ENCODE peak calls at places on chromosome 6, in seven cellular contexts. One of them, this sample, is unnamed.

GRCh38 chr6:14728396-14729024 is 517.4 kb upstream of the JARID2 start:
- DNase-seq in aorta: peak
- DNase-seq in pancreas: no peak
- DNase-seq in neural progenitor cell: no peak
- DNase-seq in HCT116: no peak
- DNase-seq in cardiac muscle cell: no peak
- DNase-seq in psoas muscle: no peak
- DNase-seq in this sample: no peak

GRCh38 chr6:109296305-109296915 is 85.9 kb downstream of the CD164 start:
- DNase-seq in aorta: no peak
- DNase-seq in pancreas: no peak
- DNase-seq in neural progenitor cell: no peak
- DNase-seq in HCT116: no peak
- DNase-seq in cardiac muscle cell: no peak
- DNase-seq in psoas muscle: no peak
- DNase-seq in this sample: no peak

GRCh38 chr6:80523531-80523970 is 417.1 kb downstream of the BCKDHB start:
- DNase-seq in aorta: peak
- DNase-seq in pancreas: no peak
- DNase-seq in neural progenitor cell: peak
- DNase-seq in HCT116: no peak
- DNase-seq in cardiac muscle cell: peak
- DNase-seq in psoas muscle: peak
- DNase-seq in this sample: no peak

GRCh38 chr6:56292505-56293181 is 45.3 kb upstream of the COL21A1 start:
- DNase-seq in aorta: no peak
- DNase-seq in pancreas: no peak
- DNase-seq in neural progenitor cell: peak
- DNase-seq in HCT116: peak
- DNase-seq in cardiac muscle cell: peak
- DNase-seq in psoas muscle: no peak
- DNase-seq in this sample: peak

GRCh38 chr6:101401792-101402617 is 8.5 kb downstream of the GRIK2 start:
- DNase-seq in aorta: no peak
- DNase-seq in pancreas: peak
- DNase-seq in neural progenitor cell: peak
- DNase-seq in HCT116: no peak
- DNase-seq in cardiac muscle cell: peak
- DNase-seq in psoas muscle: no peak
- DNase-seq in this sample: no peak

GRCh38 chr6:68127066-68127465 is 508.0 kb upstream of the ADGRB3 start:
- DNase-seq in aorta: no peak
- DNase-seq in pancreas: no peak
- DNase-seq in neural progenitor cell: no peak
- DNase-seq in HCT116: no peak
- DNase-seq in cardiac muscle cell: no peak
- DNase-seq in psoas muscle: no peak
- DNase-seq in this sample: no peak

GRCh38 chr6:116266803-116267202 is 12.9 kb downstream of the TSPYL1 start:
- DNase-seq in aorta: no peak
- DNase-seq in pancreas: no peak
- DNase-seq in neural progenitor cell: no peak
- DNase-seq in HCT116: no peak
- DNase-seq in cardiac muscle cell: no peak
- DNase-seq in psoas muscle: no peak
- DNase-seq in this sample: no peak

GRCh38 chr6:10269814-10270472 is 144.9 kb downstream of the TFAP2A start:
- DNase-seq in aorta: no peak
- DNase-seq in pancreas: no peak
- DNase-seq in neural progenitor cell: no peak
- DNase-seq in HCT116: no peak
- DNase-seq in cardiac muscle cell: no peak
- DNase-seq in psoas muscle: no peak
- DNase-seq in this sample: no peak

GRCh38 chr6:9554806-9555205 is 860.1 kb downstream of the TFAP2A start:
- DNase-seq in aorta: no peak
- DNase-seq in pancreas: no peak
- DNase-seq in neural progenitor cell: no peak
- DNase-seq in HCT116: no peak
- DNase-seq in cardiac muscle cell: no peak
- DNase-seq in psoas muscle: no peak
- DNase-seq in this sample: no peak

GRCh38 chr6:63466242-63466733 is 106.0 kb upstream of the LOC128125822 start:
- DNase-seq in aorta: no peak
- DNase-seq in pancreas: no peak
- DNase-seq in neural progenitor cell: no peak
- DNase-seq in HCT116: no peak
- DNase-seq in cardiac muscle cell: no peak
- DNase-seq in psoas muscle: no peak
- DNase-seq in this sample: no peak

GRCh38 chr6:162750776-162751175 is 23.0 kb downstream of the PACRG start:
- DNase-seq in aorta: no peak
- DNase-seq in pancreas: no peak
- DNase-seq in neural progenitor cell: no peak
- DNase-seq in HCT116: no peak
- DNase-seq in cardiac muscle cell: no peak
- DNase-seq in psoas muscle: no peak
- DNase-seq in this sample: no peak

GRCh38 chr6:15417811-15418210 is 171.9 kb downstream of the JARID2 start:
- DNase-seq in aorta: no peak
- DNase-seq in pancreas: no peak
- DNase-seq in neural progenitor cell: no peak
- DNase-seq in HCT116: no peak
- DNase-seq in cardiac muscle cell: no peak
- DNase-seq in psoas muscle: no peak
- DNase-seq in this sample: no peak

GRCh38 chr6:84466521-84466920 is 239.1 kb upstream of the CEP162 start:
- DNase-seq in aorta: peak
- DNase-seq in pancreas: no peak
- DNase-seq in neural progenitor cell: no peak
- DNase-seq in HCT116: peak
- DNase-seq in cardiac muscle cell: no peak
- DNase-seq in psoas muscle: no peak
- DNase-seq in this sample: no peak

GRCh38 chr6:63554782-63555181 is 17.5 kb upstream of the LOC128125822 start:
- DNase-seq in aorta: no peak
- DNase-seq in pancreas: no peak
- DNase-seq in neural progenitor cell: no peak
- DNase-seq in HCT116: no peak
- DNase-seq in cardiac muscle cell: no peak
- DNase-seq in psoas muscle: no peak
- DNase-seq in this sample: no peak

GRCh38 chr6:148857817-148858390 is 111.1 kb downstream of the UST start:
- DNase-seq in aorta: no peak
- DNase-seq in pancreas: no peak
- DNase-seq in neural progenitor cell: no peak
- DNase-seq in HCT116: no peak
- DNase-seq in cardiac muscle cell: no peak
- DNase-seq in psoas muscle: no peak
- DNase-seq in this sample: no peak

GRCh38 chr6:92688328-92688727 is 731.0 kb downstream of the EPHA7 start:
- DNase-seq in aorta: no peak
- DNase-seq in pancreas: no peak
- DNase-seq in neural progenitor cell: no peak
- DNase-seq in HCT116: no peak
- DNase-seq in cardiac muscle cell: no peak
- DNase-seq in psoas muscle: no peak
- DNase-seq in this sample: no peak

GRCh38 chr6:156912431-156912830 is 135.3 kb downstream of the ARID1B start:
- DNase-seq in aorta: no peak
- DNase-seq in pancreas: no peak
- DNase-seq in neural progenitor cell: no peak
- DNase-seq in HCT116: no peak
- DNase-seq in cardiac muscle cell: no peak
- DNase-seq in psoas muscle: no peak
- DNase-seq in this sample: no peak

GRCh38 chr6:156910011-156910334 is 132.8 kb downstream of the ARID1B start:
- DNase-seq in aorta: no peak
- DNase-seq in pancreas: no peak
- DNase-seq in neural progenitor cell: no peak
- DNase-seq in HCT116: no peak
- DNase-seq in cardiac muscle cell: no peak
- DNase-seq in psoas muscle: no peak
- DNase-seq in this sample: no peak

GRCh38 chr6:156911581-156911980 is 134.4 kb downstream of the ARID1B start:
- DNase-seq in aorta: no peak
- DNase-seq in pancreas: no peak
- DNase-seq in neural progenitor cell: no peak
- DNase-seq in HCT116: no peak
- DNase-seq in cardiac muscle cell: no peak
- DNase-seq in psoas muscle: no peak
- DNase-seq in this sample: no peak

GRCh38 chr6:156909212-156910010 is 132.2 kb downstream of the ARID1B start:
- DNase-seq in aorta: no peak
- DNase-seq in pancreas: no peak
- DNase-seq in neural progenitor cell: no peak
- DNase-seq in HCT116: no peak
- DNase-seq in cardiac muscle cell: no peak
- DNase-seq in psoas muscle: no peak
- DNase-seq in this sample: no peak

GRCh38 chr6:156910938-156911337 is 133.8 kb downstream of the ARID1B start:
- DNase-seq in aorta: no peak
- DNase-seq in pancreas: no peak
- DNase-seq in neural progenitor cell: no peak
- DNase-seq in HCT116: no peak
- DNase-seq in cardiac muscle cell: no peak
- DNase-seq in psoas muscle: no peak
- DNase-seq in this sample: no peak
- H3K27ac ChIP-seq in aorta: no peak
- H3K27ac ChIP-seq in pancreas: no peak
- H3K27ac ChIP-seq in neural progenitor cell: no peak
- H3K27ac ChIP-seq in HCT116: no peak
- H3K27ac ChIP-seq in cardiac muscle cell: no peak
- H3K27ac ChIP-seq in psoas muscle: no peak
- H3K27ac ChIP-seq in this sample: no peak

GRCh38 chr6:43951756-43952675 is 175.2 kb downstream of the MRPL14 start:
- DNase-seq in aorta: no peak
- DNase-seq in pancreas: no peak
- DNase-seq in neural progenitor cell: no peak
- DNase-seq in HCT116: no peak
- DNase-seq in cardiac muscle cell: no peak
- DNase-seq in psoas muscle: no peak
- DNase-seq in this sample: no peak
- H3K27ac ChIP-seq in aorta: no peak
- H3K27ac ChIP-seq in pancreas: no peak
- H3K27ac ChIP-seq in neural progenitor cell: no peak
- H3K27ac ChIP-seq in HCT116: no peak
- H3K27ac ChIP-seq in cardiac muscle cell: peak
- H3K27ac ChIP-seq in psoas muscle: peak
- H3K27ac ChIP-seq in this sample: no peak

GRCh38 chr6:37484786-37485170 is 14.9 kb downstream of the CCDC167 start:
- DNase-seq in aorta: no peak
- DNase-seq in pancreas: no peak
- DNase-seq in neural progenitor cell: no peak
- DNase-seq in HCT116: no peak
- DNase-seq in cardiac muscle cell: no peak
- DNase-seq in psoas muscle: no peak
- DNase-seq in this sample: no peak

GRCh38 chr6:37482356-37483292 is 17.1 kb downstream of the CCDC167 start:
- DNase-seq in aorta: no peak
- DNase-seq in pancreas: no peak
- DNase-seq in neural progenitor cell: no peak
- DNase-seq in HCT116: no peak
- DNase-seq in cardiac muscle cell: no peak
- DNase-seq in psoas muscle: no peak
- DNase-seq in this sample: no peak

GRCh38 chr6:37485259-37485658 is 14.4 kb downstream of the CCDC167 start:
- DNase-seq in aorta: no peak
- DNase-seq in pancreas: peak
- DNase-seq in neural progenitor cell: peak
- DNase-seq in HCT116: no peak
- DNase-seq in cardiac muscle cell: peak
- DNase-seq in psoas muscle: no peak
- DNase-seq in this sample: no peak

GRCh38 chr6:37483502-37483901 is 16.2 kb downstream of the CCDC167 start:
- DNase-seq in aorta: no peak
- DNase-seq in pancreas: no peak
- DNase-seq in neural progenitor cell: no peak
- DNase-seq in HCT116: no peak
- DNase-seq in cardiac muscle cell: no peak
- DNase-seq in psoas muscle: no peak
- DNase-seq in this sample: no peak

DNA sequence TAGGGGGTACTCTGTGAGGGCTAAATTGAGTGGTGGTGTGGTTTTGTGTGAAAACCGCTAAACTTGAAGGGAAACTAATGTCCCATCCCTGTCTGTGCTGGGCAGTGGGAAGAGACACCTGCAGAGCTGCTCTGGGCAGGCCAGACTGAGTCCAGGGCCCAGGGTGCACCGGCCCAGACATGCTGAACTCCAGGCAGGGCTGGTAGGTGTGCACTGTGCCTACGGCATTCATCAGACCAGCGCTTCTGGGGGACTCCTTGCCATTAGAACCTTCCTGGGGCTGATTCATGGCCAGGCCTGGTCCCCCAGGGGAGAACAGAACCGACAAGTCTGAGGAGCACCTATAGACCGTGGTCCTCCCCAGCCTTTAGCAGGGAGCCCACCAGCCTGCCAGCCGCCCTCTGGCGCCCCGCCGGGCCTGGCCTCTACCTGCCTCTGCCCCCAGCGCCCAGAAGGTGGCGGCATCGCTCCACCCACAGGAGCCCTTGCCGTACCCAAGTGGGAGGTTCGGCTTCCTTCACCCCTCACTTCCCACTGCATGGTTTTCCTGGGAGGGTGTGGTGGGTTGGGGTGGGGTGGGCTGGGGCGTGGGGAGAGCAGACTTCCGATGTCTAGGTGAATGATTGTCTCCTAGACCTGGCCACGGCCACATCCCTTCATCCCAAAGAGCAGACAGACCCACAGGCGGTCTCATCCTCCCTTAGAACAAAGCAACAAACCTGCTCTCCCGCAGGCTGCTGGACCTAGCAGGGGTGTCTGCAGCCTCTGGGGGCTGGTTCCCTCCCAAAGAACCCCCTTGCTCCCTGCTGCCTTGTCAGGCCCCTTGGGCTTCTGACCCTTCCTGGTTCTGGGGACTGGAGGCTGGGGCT is 15.5 kb downstream of the CCDC167 start:
- DNase-seq in aorta: no peak
- DNase-seq in pancreas: peak
- DNase-seq in neural progenitor cell: peak
- DNase-seq in HCT116: no peak
- DNase-seq in cardiac muscle cell: peak
- DNase-seq in psoas muscle: peak
- DNase-seq in this sample: no peak
- H3K27ac ChIP-seq in aorta: no peak
- H3K27ac ChIP-seq in pancreas: no peak
- H3K27ac ChIP-seq in neural progenitor cell: no peak
- H3K27ac ChIP-seq in HCT116: no peak
- H3K27ac ChIP-seq in cardiac muscle cell: no peak
- H3K27ac ChIP-seq in psoas muscle: no peak
- H3K27ac ChIP-seq in this sample: no peak

DNA sequence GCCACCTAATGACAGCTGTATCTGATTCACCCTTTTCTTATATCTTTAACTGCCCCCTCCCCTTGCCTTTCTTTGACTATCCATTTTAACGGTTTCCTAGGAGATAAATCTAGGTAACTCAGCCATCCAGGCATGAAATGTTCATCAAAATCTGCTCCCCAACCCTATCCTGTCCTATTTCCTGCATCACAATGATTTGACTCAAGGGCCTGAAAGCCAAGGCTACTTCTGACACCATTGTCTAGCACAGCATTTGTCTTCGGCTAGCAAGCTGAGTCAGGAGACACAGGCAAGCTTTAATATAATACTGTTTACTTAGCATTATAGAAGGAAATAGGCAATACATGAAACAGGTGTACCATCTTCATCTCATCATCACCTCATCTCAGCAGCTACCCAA is 31.6 kb upstream of the MANEA start:
- DNase-seq in aorta: no peak
- DNase-seq in pancreas: no peak
- DNase-seq in neural progenitor cell: no peak
- DNase-seq in HCT116: no peak
- DNase-seq in cardiac muscle cell: no peak
- DNase-seq in psoas muscle: no peak
- DNase-seq in this sample: no peak
- H3K27ac ChIP-seq in aorta: no peak
- H3K27ac ChIP-seq in pancreas: no peak
- H3K27ac ChIP-seq in neural progenitor cell: no peak
- H3K27ac ChIP-seq in HCT116: no peak
- H3K27ac ChIP-seq in cardiac muscle cell: no peak
- H3K27ac ChIP-seq in psoas muscle: no peak
- H3K27ac ChIP-seq in this sample: no peak

This sample was measured in substantia nigra.